ENCODE peak calls at places on chromosomes 6 and 20, in nine cellular contexts. E is activated naive CD4-positive, alpha-beta T cell treated with anti-CD3 and anti-CD28 coated beads, Interleukin-2, amount 50 U/mL, for 16 hours; N is endothelial cell; B is CD8-positive, alpha-beta memory T cell; X is OCI-LY7; Q is RCC 7860; P is smooth muscle cell of the brain vasculature; K is HCT116; J is natural killer cell treated with Interleukin-12 subunit alpha and Interleukin-12 subunit beta and Interleukin-15 and Interleukin-18, amount 100 ng/mL, for 72 hours. H is an unnamed sample.

GRCh38 chr6:31836036-31836675 is 8.6 kb downstream of the HSPA1B start:
- DNase-seq in Q (no peak), X (peak), E (no peak), J (no peak), P (no peak), N (no peak), B (no peak), K (no peak), H (no peak)

GRCh38 chr6:44735631-44735963 is 348.1 kb downstream of the CDC5L start:
- DNase-seq in N (no peak), B (no peak), E (no peak), J (no peak), Q (peak), P (no peak), X (no peak), K (no peak), H (no peak)

GRCh38 chr6:90709597-90709996 is 122.7 kb upstream of the MAP3K7 start:
- DNase-seq in X (no peak), B (no peak), K (no peak), Q (no peak), E (no peak), J (no peak), P (no peak), N (no peak), H (no peak)

GRCh38 chr20:44886276-44886671 is 769 bp downstream of the YWHAB start:
- DNase-seq in J (no peak), N (no peak), B (no peak), E (no peak), K (no peak), P (no peak), Q (no peak), X (no peak), H (no peak)

GRCh38 chr6:35931120-35931561 is 10.2 kb upstream of the SRPK1 start:
- DNase-seq in B (no peak), N (no peak), E (no peak), X (no peak), J (no peak), P (no peak), K (no peak), Q (no peak), H (peak)

GRCh38 chr20:13875265-13875811 is 90.5 kb downstream of the NDUFAF5 start:
- DNase-seq in P (no peak), Q (no peak), J (no peak), X (no peak), N (no peak), E (no peak), B (no peak), K (no peak), H (no peak)

GRCh38 chr20:41176711-41177552 is 39.6 kb downstream of the PLCG1 start:
- DNase-seq in N (no peak), X (no peak), E (no peak), J (no peak), Q (no peak), P (no peak), B (no peak), K (no peak), H (no peak)

GRCh38 chr20:9989066-9989724 is 45.6 kb upstream of the ANKEF1 start:
- DNase-seq in Q (no peak), N (no peak), J (no peak), X (no peak), E (no peak), B (no peak), K (no peak), P (no peak), H (no peak)

GRCh38 chr6:26064619-26065257 is 22.5 kb upstream of the HFE start:
- DNase-seq in B (peak), X (peak), J (peak), K (peak), E (no peak), N (peak), Q (peak), P (no peak), H (no peak)

GRCh38 chr20:2708073-2708415 is 15.5 kb downstream of the EBF4 start:
- DNase-seq in K (no peak), J (no peak), E (no peak), P (no peak), N (no peak), Q (no peak), B (no peak), X (no peak), H (no peak)

GRCh38 chr6:35919827-35920751 is 809 bp downstream of the SRPK1 start:
- DNase-seq in Q (peak), J (peak), B (peak), X (peak), P (no peak), K (no peak), N (peak), E (peak), H (peak)

GRCh38 chr6:143755301-143755744 is 77.6 kb downstream of the PHACTR2 start:
- DNase-seq in J (no peak), Q (no peak), E (no peak), X (no peak), N (no peak), B (no peak), K (no peak), P (no peak), H (no peak)

GRCh38 chr6:28634406-28634757 is 108.7 kb downstream of the GPX5 start:
- DNase-seq in E (no peak), J (no peak), P (no peak), Q (no peak), N (no peak), B (no peak), K (no peak), X (no peak), H (no peak)

GRCh38 chr6:36823421-36824096 is 15.7 kb downstream of the CPNE5 start:
- DNase-seq in J (no peak), Q (no peak), P (no peak), X (no peak), B (no peak), E (no peak), K (no peak), N (no peak), H (no peak)

GRCh38 chr6:84182001-84182400 is 45.4 kb downstream of the CEP162 start:
- DNase-seq in N (no peak), K (no peak), X (no peak), Q (no peak), P (no peak), E (no peak), J (no peak), B (no peak), H (no peak)

GRCh38 chr6:159608961-159609673 is 83.9 kb downstream of the SOD2 start:
- DNase-seq in P (no peak), Q (peak), N (peak), B (no peak), X (peak), E (no peak), J (no peak), K (peak), H (no peak)